ENCODE peak calls at places on chromosomes 6 and 20, in six cellular contexts. T is fibroblast of the aortic adventitia, N is pancreas, D is cardiac muscle cell, U is ovary, P is HFF-Myc. Q is an unnamed sample.

GRCh38 chr6:105077592-105078463 is 102.0 kb downstream of the POPDC3 start:
- DNase-seq in T (peak), N (no peak), D (peak), U (no peak), P (peak), Q (no peak)

GRCh38 chr6:46323966-46324622 is 153.3 kb upstream of the ENPP5 start:
- DNase-seq in T (no peak), N (no peak), D (no peak), U (no peak), P (no peak), Q (no peak)

GRCh38 chr6:104326173-104327001 is 533.3 kb downstream of the HACE1 start:
- DNase-seq in T (peak), N (peak), D (peak), U (no peak), P (no peak), Q (no peak)

GRCh38 chr6:106963544-106963943 is 11.0 kb downstream of the CD24 start:
- DNase-seq in T (no peak), N (no peak), D (no peak), U (no peak), P (no peak), Q (no peak)

GRCh38 chr6:139344186-139344963 is 30.1 kb downstream of the CITED2 start:
- DNase-seq in T (no peak), N (no peak), D (no peak), U (no peak), P (no peak), Q (peak)

GRCh38 chr6:24536466-24536865 is 41.7 kb downstream of the ALDH5A1 start:
- DNase-seq in T (no peak), N (no peak), D (peak), U (no peak), P (no peak), Q (no peak)

GRCh38 chr6:155248021-155249001 is 15.5 kb upstream of the CLDN20 start:
- DNase-seq in T (peak), N (no peak), D (peak), U (peak), P (no peak), Q (peak)

GRCh38 chr20:57619053-57619831 is 984 bp downstream of the ZBP1 start:
- DNase-seq in T (no peak), N (no peak), D (no peak), U (no peak), P (no peak), Q (no peak)

GRCh38 chr6:149233056-149233715 is 84.3 kb upstream of the TAB2 start:
- DNase-seq in T (peak), N (no peak), D (peak), U (no peak), P (peak), Q (peak)

GRCh38 chr6:22248513-22249308 is 48.1 kb downstream of the PRL start:
- DNase-seq in T (peak), N (no peak), D (peak), U (no peak), P (no peak), Q (peak)

DNA sequence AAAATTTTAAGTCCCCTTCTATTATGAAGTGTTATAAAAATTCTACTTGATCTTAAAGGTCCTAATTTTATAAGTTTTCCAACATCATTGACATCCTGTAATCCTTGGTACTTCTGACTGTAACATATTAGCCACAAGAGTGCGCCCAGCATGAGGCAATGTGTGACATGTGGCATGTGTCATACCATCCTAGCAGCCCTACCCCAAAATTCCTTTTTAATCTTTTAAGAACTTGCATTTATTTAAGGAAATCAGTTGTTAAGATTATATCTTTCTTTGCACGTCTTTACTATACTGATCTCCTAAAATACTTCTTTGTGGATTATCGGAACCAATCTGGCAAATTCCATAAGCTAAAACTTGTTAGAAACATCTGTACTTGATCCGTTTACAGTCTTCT is 167.1 kb upstream of the SLC24A3 start:
- DNase-seq in T (no peak), N (no peak), D (no peak), U (no peak), P (no peak), Q (no peak)
- TF ChIP-seq CTCF in T (no peak), N (no peak), D (no peak), U (no peak), P (no peak), Q (no peak)

GRCh38 chr6:30344868-30345671 is at the start of gene RPP21:
- DNase-seq in T (peak), N (peak), D (peak), U (peak), P (no peak), Q (peak)
- TF ChIP-seq CTCF in T (no peak), N (no peak), D (no peak), U (no peak), P (no peak), Q (no peak)

GRCh38 chr6:35018746-35019145 is 122.4 kb downstream of the TCP11 start:
- DNase-seq in T (no peak), N (no peak), D (no peak), U (no peak), P (no peak), Q (no peak)
- TF ChIP-seq CTCF in T (no peak), N (no peak), D (no peak), U (no peak), P (no peak), Q (no peak)

GRCh38 chr20:42281801-42282200 is 663.6 kb upstream of the CHD6 start:
- DNase-seq in T (no peak), N (no peak), D (no peak), U (no peak), P (no peak), Q (no peak)
- TF ChIP-seq CTCF in T (no peak), N (no peak), D (no peak), U (no peak), P (no peak), Q (no peak)

GRCh38 chr20:43096471-43096870 is 93.2 kb downstream of the PTPRT start:
- DNase-seq in T (no peak), N (no peak), D (no peak), U (no peak), P (no peak), Q (no peak)

DNA sequence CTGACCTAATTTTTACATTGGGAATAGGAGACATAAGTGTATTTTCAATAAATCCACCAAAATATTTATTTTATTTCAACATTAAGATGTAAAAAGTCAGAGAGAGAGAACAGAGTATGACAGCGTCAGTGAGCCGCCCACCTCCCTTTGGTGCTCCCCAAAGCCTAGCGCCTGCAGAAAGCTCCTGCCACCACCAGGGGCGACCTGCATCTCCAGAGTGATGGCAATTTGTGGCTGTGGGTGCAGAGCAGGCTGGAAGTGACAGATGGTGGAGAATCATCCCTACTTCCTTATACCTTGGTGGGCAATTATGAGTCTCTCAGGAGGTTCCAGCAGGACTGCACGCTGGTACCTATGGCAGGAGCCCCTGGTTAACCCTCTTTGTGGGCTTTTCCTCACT is 87.3 kb downstream of the PTPRT start:
- DNase-seq in T (no peak), N (no peak), D (no peak), U (no peak), P (no peak), Q (peak)
- TF ChIP-seq CTCF in T (no peak), N (no peak), D (no peak), U (no peak), P (no peak), Q (no peak)